ENCODE peak calls at places on chromosomes 1 and 21, in eight cellular contexts. N is mesendoderm, Y is colonic mucosa, E is ovary, J is aorta, T is GM23248, O is neural progenitor cell, F is prostate gland. X is an unnamed sample.
A peak's percentile ranks its signal among the peaks of the same experiment; 100 is the strongest.

GRCh38 chr1:233006582-233006981 is 56.2 kb downstream of the NTPCR start:
- DNase-seq in N (no peak), J (no peak), Y (no peak), T (no peak), E (no peak), O (no peak), F (no peak), X (no peak)

GRCh38 chr1:18041685-18042355 is 65.8 kb upstream of the IGSF21 start:
- DNase-seq in T (no peak), N (peak; percentile 50), J (no peak), O (peak; percentile 38), F (no peak), Y (no peak), E (no peak), X (no peak)

GRCh38 chr1:216903389-216903754 is 180.1 kb upstream of the ESRRG start:
- DNase-seq in T (peak; percentile 1), Y (no peak), O (no peak), N (peak; percentile 85), E (no peak), J (no peak), F (no peak), X (no peak)

GRCh38 chr1:67748630-67749029 is 63.6 kb downstream of the GADD45A start:
- DNase-seq in T (peak; percentile 79), F (no peak), J (no peak), O (no peak), E (no peak), Y (peak; percentile 35), N (no peak), X (no peak)

GRCh38 chr1:63317814-63318156 is 4.6 kb upstream of the FOXD3 start:
- DNase-seq in T (no peak), E (no peak), O (no peak), N (no peak), J (no peak), F (no peak), Y (no peak), X (no peak)

GRCh38 chr1:248627971-248628844 is 6.7 kb downstream of the OR2T11 start:
- DNase-seq in E (no peak), N (no peak), J (no peak), F (no peak), Y (no peak), T (no peak), O (no peak), X (no peak)

GRCh38 chr1:36397378-36398230 is at the start of gene LSM10:
- DNase-seq in F (peak; percentile 92), E (peak; percentile 93), O (peak; percentile 98), N (peak; percentile 97), J (peak; percentile 97), Y (peak; percentile 97), T (peak; percentile 100), X (peak; percentile 79)

GRCh38 chr1:207194197-207194596 is 90.2 kb downstream of the C4BPA start:
- DNase-seq in N (no peak), Y (no peak), T (no peak), O (no peak), F (no peak), E (no peak), J (no peak), X (no peak)

GRCh38 chr1:204507317-204508105 is 8.7 kb upstream of the MDM4 start:
- DNase-seq in N (peak; percentile 94), F (no peak), E (peak; percentile 42), T (peak; percentile 66), O (peak; percentile 56), Y (peak; percentile 50), J (peak; percentile 62), X (no peak)

GRCh38 chr1:166875734-166876539 is at the start of gene TADA1:
- DNase-seq in E (peak; percentile 97), O (peak; percentile 100), T (peak; percentile 99), N (peak; percentile 100), Y (peak; percentile 99), J (peak; percentile 99), F (peak; percentile 99), X (peak; percentile 96)

GRCh38 chr21:45574081-45574501 is 31.9 kb upstream of the SLC19A1 start:
- DNase-seq in F (no peak), T (no peak), J (no peak), Y (no peak), E (no peak), N (no peak), O (no peak), X (no peak)

GRCh38 chr1:82927753-82928152 is 1071.2 kb downstream of the TTLL7 start:
- DNase-seq in F (no peak), E (no peak), Y (no peak), J (no peak), T (no peak), O (no peak), N (peak; percentile 20), X (no peak)

GRCh38 chr1:238223067-238223640 is 332.4 kb upstream of the ZP4 start:
- DNase-seq in T (no peak), Y (no peak), E (no peak), F (no peak), O (no peak), J (no peak), N (no peak), X (no peak)

GRCh38 chr1:37989381-37989930 is 366 bp downstream of the SF3A3 start:
- DNase-seq in J (peak; percentile 70), E (peak; percentile 55), O (peak; percentile 75), N (peak; percentile 55), Y (peak; percentile 57), F (no peak), T (peak; percentile 72), X (no peak)

GRCh38 chr1:232634086-232634485 is 4.2 kb upstream of the SIPA1L2 start:
- DNase-seq in J (peak; percentile 76), Y (peak; percentile 74), E (no peak), N (no peak), F (peak; percentile 42), O (no peak), T (no peak), X (no peak)

GRCh38 chr1:227174136-227174535 is 144.2 kb downstream of the CDC42BPA start:
- DNase-seq in E (no peak), O (no peak), F (no peak), J (no peak), Y (no peak), T (peak; percentile 69), N (no peak), X (no peak)

GRCh38 chr1:67355745-67356424 is 48.2 kb downstream of the IL12RB2 start:
- DNase-seq in F (peak; percentile 38), O (no peak), N (no peak), J (no peak), T (peak; percentile 79), E (no peak), Y (no peak), X (no peak)

DNA sequence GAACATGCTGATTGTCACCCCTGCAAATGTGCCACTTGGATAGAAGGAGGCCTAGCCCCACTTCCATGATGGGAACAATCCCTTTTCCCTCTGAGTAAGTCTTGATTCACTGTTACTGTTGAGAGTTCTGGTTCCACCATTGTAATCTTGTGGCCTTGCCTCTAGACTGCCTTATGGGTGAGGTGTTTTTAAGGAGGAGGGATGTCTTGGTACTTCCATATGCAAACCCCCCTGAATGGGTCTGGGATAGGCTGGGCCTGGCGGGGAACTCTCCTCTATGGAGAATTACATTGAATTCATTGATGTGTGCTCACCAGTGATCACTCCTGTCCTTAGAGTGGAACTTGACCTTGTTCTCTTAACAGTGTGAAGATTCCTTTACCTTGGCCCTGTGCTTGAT is 5.8 kb downstream of the GALNT2 start:
- DNase-seq in F (no peak), O (no peak), N (no peak), T (no peak), E (no peak), Y (no peak), J (no peak), X (no peak)
- H3K27ac ChIP-seq in F (no peak overlapping the region), O (no peak overlapping the region), N (no peak overlapping the region), T (peak overlapping the region; percentile 77), E (no peak overlapping the region), Y (no peak overlapping the region), J (no peak overlapping the region), X (no peak overlapping the region)

GRCh38 chr1:1778827-1779675 is 781 bp upstream of the NADK start:
- DNase-seq in T (peak; percentile 66), N (peak; percentile 89), Y (peak; percentile 93), O (peak; percentile 86), E (peak; percentile 56), J (peak; percentile 90), F (peak; percentile 72), X (peak; percentile 86)

GRCh38 chr1:1777950-1778826 is at the start of gene NADK:
- DNase-seq in J (peak; percentile 68), T (peak; percentile 82), O (peak; percentile 88), F (peak; percentile 37), N (peak; percentile 49), E (peak; percentile 69), Y (peak; percentile 64), X (peak; percentile 65)

GRCh38 chr1:1777510-1777909 is 760 bp downstream of the NADK start:
- DNase-seq in O (peak; percentile 13), F (no peak), J (no peak), E (no peak), T (peak; percentile 60), Y (peak; percentile 69), N (peak; percentile 57), X (no peak)

GRCh38 chr1:1775364-1776226 is 2.7 kb downstream of the NADK start:
- DNase-seq in Y (no peak), T (no peak), E (no peak), F (no peak), J (no peak), O (peak; percentile 52), N (peak; percentile 26), X (no peak)

DNA sequence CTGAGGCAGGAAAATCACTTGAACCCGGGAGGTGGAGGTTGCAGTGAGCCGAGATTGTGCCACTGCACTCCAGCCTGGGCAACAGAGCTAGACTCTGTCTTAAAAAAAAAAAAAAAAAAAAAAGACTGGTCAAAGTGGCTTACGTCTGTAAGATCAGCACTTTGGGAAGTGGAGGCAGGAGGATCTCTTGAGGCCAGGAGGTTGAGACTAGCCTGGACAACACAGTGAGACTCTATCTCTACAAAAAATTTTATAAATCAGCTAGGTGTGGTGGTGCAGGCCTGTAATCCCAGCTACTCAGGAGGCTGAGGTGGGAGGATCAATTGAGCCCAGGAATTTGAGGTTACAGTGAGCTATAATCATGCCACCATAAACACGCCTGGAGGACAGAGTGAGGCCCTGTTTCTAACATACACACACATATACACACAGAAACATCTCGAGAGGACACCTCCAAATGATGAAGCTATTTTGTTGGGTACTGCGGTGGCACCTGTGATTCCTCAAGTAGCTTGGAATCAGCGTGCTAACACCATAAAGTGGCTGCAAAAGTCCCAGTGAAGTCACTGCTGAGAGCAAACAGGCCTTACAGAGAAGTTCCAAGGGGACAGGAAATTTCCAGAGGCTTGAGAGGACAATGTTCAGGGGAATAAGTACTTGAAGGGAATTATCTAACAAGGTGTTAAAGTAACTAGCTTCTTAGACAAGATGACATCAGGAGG is 1.4 kb downstream of the NADK start:
- DNase-seq in E (no peak), T (no peak), O (no peak), J (no peak), F (no peak), Y (no peak), N (peak; percentile 24), X (no peak)
- H3K4me3 ChIP-seq in E (peak overlapping the region; percentile 74), T (peak overlapping the region; percentile 79), O (peak overlapping the region; percentile 61), J (no peak overlapping the region), F (peak overlapping the region; percentile 86), Y (peak overlapping the region; percentile 75), N (no peak overlapping the region), X (no peak overlapping the region)

GRCh38 chr1:32759521-32759980 is 57.0 kb upstream of the SYNC start:
- DNase-seq in N (peak; percentile 68), F (peak; percentile 92), Y (peak; percentile 87), J (no peak), E (peak; percentile 59), T (no peak), O (no peak), X (no peak)
- H3K4me1 ChIP-seq in N (peaks cover 44% of the 10 kb centered on the region), F (peaks cover 24% of the 10 kb centered on the region), Y (peaks cover 28% of the 10 kb centered on the region), J (no peaks in the 10 kb centered on the region), E (peaks cover 20% of the 10 kb centered on the region), T (peaks cover 10% of the 10 kb centered on the region), O (peaks cover 38% of the 10 kb centered on the region), X (no peaks in the 10 kb centered on the region)

GRCh38 chr1:52403566-52404115 is 582 bp downstream of the ORC1 start:
- DNase-seq in J (no peak), N (peak; percentile 87), Y (peak; percentile 61), E (no peak), F (no peak), O (peak; percentile 61), T (peak; percentile 92), X (peak; percentile 44)
- H3K27ac ChIP-seq in J (no peak overlapping the region), N (peak overlapping the region; percentile 70), Y (peak overlapping the region; percentile 92), E (no peak overlapping the region), F (peak overlapping the region; percentile 85), O (peak overlapping the region; percentile 86), T (peak overlapping the region; percentile 89), X (peak overlapping the region; percentile 98)